ENCODE peak calls at places on chromosomes 4 and X, in nine cellular contexts. G, X, C, Q, Y, K, U, T and V are unnamed samples.

GRCh38 chrX:54509401-54509800 is 13.4 kb upstream of the FGD1 start:
- DNase-seq in Q (no peak), U (no peak), C (no peak), Y (no peak), T (no peak), K (peak), X (no peak), G (no peak), V (no peak)

GRCh38 chrX:2824886-2825285 is 3.8 kb upstream of the GYG2 start:
- DNase-seq in K (no peak), G (no peak), U (no peak), X (no peak), T (no peak), Q (no peak), Y (no peak), C (no peak), V (no peak)

GRCh38 chr4:56976283-56976877 is 1.0 kb downstream of the NOA1 start:
- DNase-seq in T (no peak), X (no peak), C (no peak), Y (no peak), G (no peak), K (no peak), Q (no peak), U (peak), V (no peak)

GRCh38 chrX:154516655-154517100 is 646 bp upstream of the FAM3A start:
- DNase-seq in G (no peak), T (peak), Q (no peak), C (peak), K (peak), X (no peak), Y (no peak), U (no peak), V (no peak)

GRCh38 chrX:71603618-71604017 is 14.7 kb downstream of the CXCR3 start:
- DNase-seq in K (no peak), Y (no peak), X (no peak), Q (no peak), C (no peak), T (peak), G (no peak), U (no peak), V (no peak)

GRCh38 chr4:21507439-21507838 is 441.1 kb downstream of the KCNIP4 start:
- DNase-seq in U (no peak), X (no peak), Q (no peak), K (peak), T (peak), Y (no peak), G (peak), C (peak), V (no peak)

GRCh38 chr4:57981123-57981522 is 870.9 kb upstream of the IGFBP7 start:
- DNase-seq in C (no peak), Q (no peak), T (no peak), G (no peak), X (no peak), Y (no peak), U (no peak), K (no peak), V (no peak)

GRCh38 chrX:46730765-46731164 is 28.2 kb downstream of the SLC9A7 start:
- DNase-seq in C (no peak), K (no peak), Y (no peak), G (no peak), X (no peak), Q (no peak), T (no peak), U (no peak), V (no peak)

GRCh38 chr4:129455462-129455861 is 359.5 kb downstream of the C4orf33 start:
- DNase-seq in G (no peak), Q (no peak), K (no peak), X (no peak), T (no peak), C (peak), Y (peak), U (no peak), V (no peak)

GRCh38 chr4:80788798-80789197 is 241.7 kb upstream of the BMP3 start:
- DNase-seq in Q (no peak), X (no peak), C (no peak), K (peak), U (no peak), G (no peak), Y (no peak), T (peak), V (no peak)

GRCh38 chrX:19566359-19567141 is 51.2 kb upstream of the MAP3K15 start:
- DNase-seq in Y (no peak), U (no peak), Q (no peak), K (peak), G (no peak), T (peak), X (no peak), C (no peak), V (no peak)

GRCh38 chrX:33178690-33179089 is 32.7 kb downstream of the DMD start:
- DNase-seq in U (no peak), X (no peak), K (no peak), T (no peak), C (no peak), G (no peak), Y (no peak), Q (no peak), V (no peak)

GRCh38 chr4:5462896-5463295 is 245.5 kb downstream of the EVC2 start:
- DNase-seq in T (no peak), Q (no peak), C (no peak), Y (no peak), K (no peak), U (no peak), G (no peak), X (no peak), V (no peak)

GRCh38 chrX:102892103-102892502 is 45.0 kb upstream of the RAB40AL start:
- DNase-seq in G (no peak), X (no peak), U (no peak), T (no peak), Y (no peak), C (no peak), Q (no peak), K (no peak), V (no peak)

GRCh38 chrX:10387011-10387410 is 230.2 kb downstream of the CLCN4 start:
- DNase-seq in Q (no peak), K (peak), Y (no peak), X (no peak), U (no peak), T (no peak), G (no peak), C (no peak), V (no peak)

GRCh38 chr4:2253160-2254084 is 8.5 kb downstream of the MXD4 start:
- DNase-seq in X (no peak), T (no peak), U (peak), Q (no peak), Y (no peak), K (no peak), G (no peak), C (no peak), V (peak)

GRCh38 chrX:23332888-23333821 is 1.5 kb upstream of the PTCHD1 start:
- DNase-seq in K (no peak), X (no peak), U (no peak), Q (no peak), T (no peak), C (peak), G (no peak), Y (no peak), V (no peak)

GRCh38 chr4:133147922-133148689 is 988 bp upstream of the PCDH10 start:
- DNase-seq in K (peak), Q (peak), U (no peak), G (no peak), X (no peak), T (peak), C (peak), Y (no peak), V (peak)

GRCh38 chr4:85613901-85614300 is 139.0 kb downstream of the ARHGAP24 start:
- DNase-seq in U (no peak), Q (no peak), Y (no peak), G (no peak), T (no peak), K (no peak), C (no peak), X (no peak), V (no peak)

GRCh38 chrX:21176927-21177571 is 197.2 kb upstream of the CNKSR2 start:
- DNase-seq in X (no peak), G (no peak), T (peak), Q (no peak), Y (peak), U (peak), C (no peak), K (no peak), V (no peak)

GRCh38 chrX:145881175-145881867 is 63.7 kb downstream of the SLITRK2 start:
- DNase-seq in Q (no peak), G (no peak), X (no peak), U (no peak), C (no peak), T (no peak), K (no peak), Y (no peak), V (no peak)

GRCh38 chr4:122668241-122668640 is 47.4 kb upstream of the IL21 start:
- DNase-seq in K (peak), X (no peak), C (no peak), Q (no peak), T (peak), G (no peak), Y (no peak), U (no peak), V (no peak)